ENCODE peak calls at places on chromosomes 13 and 19, in ten cellular contexts. D, T, I, H, Q, V, U, W, Y and S are unnamed samples.

GRCh38 chr19:47661161-47661560 is 52.1 kb upstream of the EHD2 start:
- DNase-seq in D (no peak), T (no peak), I (no peak), H (no peak), Q (no peak), V (peak; percentile 89), U (no peak), W (peak; percentile 87), Y (no peak), S (no peak)

GRCh38 chr19:13744179-13744578 is 20.1 kb upstream of the MRI1 start:
- DNase-seq in D (no peak), T (no peak), I (no peak), H (no peak), Q (no peak), V (no peak), U (no peak), W (no peak), Y (no peak), S (no peak)

GRCh38 chr13:112106467-112107141 is 39.7 kb downstream of the SOX1 start:
- DNase-seq in D (peak; percentile 50), T (no peak), I (no peak), H (no peak), Q (no peak), V (no peak), U (no peak), W (no peak), Y (no peak), S (no peak)

GRCh38 chr19:4304509-4305252 is at the start of gene FSD1:
- DNase-seq in D (no peak), T (no peak), I (no peak), H (no peak), Q (peak; percentile 40), V (no peak), U (no peak), W (no peak), Y (no peak), S (no peak)

GRCh38 chr13:111251646-111252448 is 68.6 kb upstream of the TEX29 start:
- DNase-seq in D (no peak), T (no peak), I (no peak), H (no peak), Q (no peak), V (no peak), U (no peak), W (no peak), Y (no peak), S (no peak)

GRCh38 chr13:88068316-88068715 is 397.1 kb downstream of the SLITRK5 start:
- DNase-seq in D (no peak), T (no peak), I (no peak), H (no peak), Q (peak; percentile 0), V (no peak), U (no peak), W (no peak), Y (no peak), S (no peak)

GRCh38 chr13:41960700-41961697 is at the start of gene VWA8:
- DNase-seq in D (peak; percentile 94), T (peak; percentile 84), I (peak; percentile 84), H (peak; percentile 81), Q (peak; percentile 78), V (peak; percentile 58), U (peak; percentile 63), W (peak; percentile 84), Y (peak; percentile 93), S (peak; percentile 88)

GRCh38 chr13:105389373-105389772 is 1146.1 kb downstream of the EFNB2 start:
- DNase-seq in D (no peak), T (no peak), I (no peak), H (no peak), Q (no peak), V (no peak), U (no peak), W (no peak), Y (no peak), S (no peak)

GRCh38 chr19:30082168-30082567 is 140.1 kb downstream of the URI1 start:
- DNase-seq in D (peak; percentile 51), T (no peak), I (no peak), H (no peak), Q (no peak), V (no peak), U (no peak), W (no peak), Y (no peak), S (no peak)

GRCh38 chr19:40315812-40316475 is 30.8 kb upstream of the AKT2 start:
- DNase-seq in D (peak; percentile 23), T (no peak), I (no peak), H (no peak), Q (no peak), V (no peak), U (no peak), W (no peak), Y (peak; percentile 54), S (no peak)

GRCh38 chr13:80454245-80454644 is 113.3 kb upstream of the SPRY2 start:
- DNase-seq in D (no peak), T (no peak), I (peak; percentile 19), H (no peak), Q (peak; percentile 1), V (no peak), U (no peak), W (no peak), Y (no peak), S (no peak)

GRCh38 chr13:84399320-84400085 is 517.2 kb upstream of the SLITRK1 start:
- DNase-seq in D (no peak), T (no peak), I (no peak), H (no peak), Q (no peak), V (no peak), U (no peak), W (no peak), Y (no peak), S (no peak)

GRCh38 chr13:106986033-106986484 is 418.1 kb upstream of the ARGLU1 start:
- DNase-seq in D (no peak), T (no peak), I (no peak), H (no peak), Q (peak; percentile 34), V (no peak), U (no peak), W (no peak), Y (no peak), S (no peak)

GRCh38 chr13:39037410-39037879 is 444 bp downstream of the PROSER1 start:
- DNase-seq in D (no peak), T (peak; percentile 54), I (no peak), H (no peak), Q (no peak), V (no peak), U (no peak), W (peak; percentile 15), Y (no peak), S (no peak)

GRCh38 chr13:110233181-110233641 is 73.7 kb downstream of the COL4A1 start:
- DNase-seq in D (no peak), T (no peak), I (no peak), H (no peak), Q (peak; percentile 91), V (peak; percentile 49), U (no peak), W (no peak), Y (no peak), S (peak; percentile 66)

GRCh38 chr19:52992109-52993004 is 21.4 kb upstream of the ERVV-1 start:
- DNase-seq in D (peak; percentile 78), T (no peak), I (no peak), H (peak; percentile 32), Q (no peak), V (no peak), U (no peak), W (no peak), Y (peak; percentile 70), S (peak; percentile 52)

GRCh38 chr19:13095934-13096890 is 6.4 kb downstream of the LYL1 start:
- DNase-seq in D (peak; percentile 88), T (no peak), I (no peak), H (no peak), Q (no peak), V (no peak), U (no peak), W (no peak), Y (no peak), S (peak; percentile 56)

GRCh38 chr13:105410602-105411001 is 1124.9 kb downstream of the EFNB2 start:
- DNase-seq in D (peak; percentile 79), T (peak; percentile 39), I (peak; percentile 53), H (peak; percentile 69), Q (peak; percentile 12), V (no peak), U (peak; percentile 23), W (peak; percentile 15), Y (peak; percentile 86), S (no peak)

GRCh38 chr19:56866563-56866962 is 26.0 kb upstream of the PEG3 start:
- DNase-seq in D (no peak), T (no peak), I (no peak), H (no peak), Q (no peak), V (no peak), U (no peak), W (no peak), Y (no peak), S (peak; percentile 75)
- H3K9me3 ChIP-seq in D (peaks cover 57% of the 10 kb centered on the region), T (no peaks in the 10 kb centered on the region), I (peaks cover 35% of the 10 kb centered on the region), H (no peaks in the 10 kb centered on the region), Q (peaks cover 27% of the 10 kb centered on the region), V (no peaks in the 10 kb centered on the region), U (peaks cover 47% of the 10 kb centered on the region), W (no peaks in the 10 kb centered on the region), Y (no peaks in the 10 kb centered on the region), S (no peaks in the 10 kb centered on the region)

GRCh38 chr19:55259540-55260210 is 858 bp upstream of the PPP6R1 start:
- DNase-seq in D (peak; percentile 78), T (no peak), I (no peak), H (no peak), Q (no peak), V (no peak), U (no peak), W (no peak), Y (no peak), S (peak; percentile 43)
- TF ChIP-seq CTCF in D (no peak), T (no peak), I (no peak), H (no peak), Q (no peak), V (no peak), U (no peak), W (no peak), Y (no peak), S (no peak)

GRCh38 chr19:43672061-43672679 is 2.2 kb upstream of the PLAUR start:
- DNase-seq in D (no peak), T (no peak), I (no peak), H (no peak), Q (no peak), V (no peak), U (no peak), W (no peak), Y (no peak), S (no peak)
- H3K9me3 ChIP-seq in D (no peaks in the 10 kb centered on the region), T (no peaks in the 10 kb centered on the region), I (no peaks in the 10 kb centered on the region), H (no peaks in the 10 kb centered on the region), Q (no peaks in the 10 kb centered on the region), V (no peaks in the 10 kb centered on the region), U (no peaks in the 10 kb centered on the region), W (no peaks in the 10 kb centered on the region), Y (no peaks in the 10 kb centered on the region), S (no peaks in the 10 kb centered on the region)

GRCh38 chr19:16588089-16588823 is 16.0 kb upstream of the SLC35E1 start:
- DNase-seq in D (peak; percentile 73), T (no peak), I (peak; percentile 19), H (peak; percentile 47), Q (peak; percentile 19), V (peak; percentile 47), U (no peak), W (peak; percentile 56), Y (no peak), S (peak; percentile 60)
- TF ChIP-seq CTCF in D (no peak), T (no peak), I (no peak), H (no peak), Q (no peak), V (no peak), U (no peak), W (no peak), Y (no peak), S (no peak)

GRCh38 chr19:58243351-58243750 is 14.6 kb downstream of the ZNF544 start:
- DNase-seq in D (no peak), T (no peak), I (no peak), H (no peak), Q (no peak), V (no peak), U (no peak), W (no peak), Y (no peak), S (no peak)
- H3K9me3 ChIP-seq in D (peaks cover 100% of the 10 kb centered on the region), T (no peaks in the 10 kb centered on the region), I (peaks cover 8% of the 10 kb centered on the region), H (peaks cover 14% of the 10 kb centered on the region), Q (peaks cover 81% of the 10 kb centered on the region), V (peaks cover 39% of the 10 kb centered on the region), U (peaks cover 20% of the 10 kb centered on the region), W (no peaks in the 10 kb centered on the region), Y (peaks cover 66% of the 10 kb centered on the region), S (peaks cover 90% of the 10 kb centered on the region)